ENCODE peak calls at places on chromosomes 5 and 9, in nine cellular contexts. U is T-cell; R is HTR-8/SVneo; C is stimulated activated CD8-positive, alpha-beta memory T cell treated with anti-CD3 and anti-CD28 coated beads, Interleukin-4, amount 100 ng/mL, for 1 hour; K is M059J; A is smooth muscle cell of the brain vasculature; B is activated gamma-delta T cell treated with Interleukin-2 at 50 U/mL for 16 hours; P is HEK293T; O is amniotic stem cell. L is an unnamed sample.
A peak's percentile ranks its signal among the peaks of the same experiment; 100 is the strongest.

GRCh38 chr5:166708271-166708670 is 1583.2 kb upstream of the WWC1 start:
- DNase-seq in K (no peak), R (no peak), B (no peak), U (no peak), C (no peak), A (no peak), O (no peak), P (no peak), L (no peak)

GRCh38 chr5:68070641-68071191 is 144.8 kb upstream of the PIK3R1 start:
- DNase-seq in O (no peak), C (no peak), A (no peak), R (no peak), P (no peak), K (no peak), U (no peak), B (no peak), L (no peak)

GRCh38 chr9:16377311-16377710 is 493.2 kb downstream of the BNC2 start:
- DNase-seq in R (no peak), B (no peak), A (no peak), K (no peak), O (no peak), P (no peak), C (no peak), U (no peak), L (no peak)

GRCh38 chr5:150486402-150487198 is 21.3 kb upstream of the NDST1 start:
- DNase-seq in O (no peak), C (no peak), U (peak; percentile 13), K (peak; percentile 61), A (no peak), R (no peak), B (peak; percentile 26), P (peak; percentile 72), L (peak; percentile 68)

GRCh38 chr9:4837126-4837767 is 44.5 kb downstream of the RCL1 start:
- DNase-seq in K (peak; percentile 64), O (no peak), U (no peak), P (no peak), A (no peak), B (no peak), R (no peak), C (no peak), L (no peak)

GRCh38 chr9:120730661-120731514 is 16.6 kb upstream of the MEGF9 start:
- DNase-seq in C (no peak), P (no peak), O (no peak), K (peak; percentile 100), R (no peak), A (no peak), U (no peak), B (no peak), L (no peak)

GRCh38 chr5:106843812-106844416 is 826.8 kb downstream of the EFNA5 start:
- DNase-seq in R (peak; percentile 2), B (no peak), K (peak; percentile 25), A (no peak), C (no peak), O (no peak), U (no peak), P (peak; percentile 48), L (no peak)

GRCh38 chr5:62698756-62699155 is 120.1 kb downstream of the LRRC70 start:
- DNase-seq in C (no peak), P (no peak), R (no peak), B (no peak), O (no peak), U (no peak), K (no peak), A (no peak), L (no peak)

GRCh38 chr9:76629205-76629990 is 134.8 kb upstream of the PCA3 start:
- DNase-seq in B (no peak), R (no peak), K (peak; percentile 10), U (no peak), C (no peak), P (no peak), O (no peak), A (no peak), L (no peak)

GRCh38 chr5:58871648-58872242 is 288.9 kb downstream of the RAB3C start:
- DNase-seq in B (peak; percentile 33), A (no peak), C (no peak), O (no peak), P (peak; percentile 31), R (peak; percentile 31), U (no peak), K (peak; percentile 39), L (peak; percentile 32)

L was measured in CD4-positive, alpha-beta memory T cell.